ENCODE peak calls at places on chromosomes 3 and 15, in eight cellular contexts. One of them, this sample, is unnamed.

GRCh38 chr15:60212536-60212935 is 185.2 kb downstream of the ANXA2 start:
- DNase-seq in CD4-positive, alpha-beta T cell: no peak
- DNase-seq in PC-3: peak
- DNase-seq in pancreas: no peak
- DNase-seq in uterus: no peak
- DNase-seq in Karpas-422: peak
- DNase-seq in neuronal stem cell: no peak
- DNase-seq in CD4-positive, CD25-positive, alpha-beta regulatory T cell: no peak
- DNase-seq in this sample: no peak

GRCh38 chr15:82950746-82951370 is 1.7 kb downstream of the HOMER2 start:
- DNase-seq in neuronal stem cell: no peak
- DNase-seq in CD4-positive, alpha-beta T cell: no peak
- DNase-seq in pancreas: no peak
- DNase-seq in PC-3: peak
- DNase-seq in uterus: no peak
- DNase-seq in CD4-positive, CD25-positive, alpha-beta regulatory T cell: no peak
- DNase-seq in Karpas-422: no peak
- DNase-seq in this sample: no peak

GRCh38 chr3:196997311-196997710 is 28.7 kb upstream of the PIGZ start:
- DNase-seq in CD4-positive, CD25-positive, alpha-beta regulatory T cell: no peak
- DNase-seq in Karpas-422: no peak
- DNase-seq in uterus: no peak
- DNase-seq in pancreas: peak
- DNase-seq in PC-3: no peak
- DNase-seq in CD4-positive, alpha-beta T cell: no peak
- DNase-seq in neuronal stem cell: no peak
- DNase-seq in this sample: no peak

GRCh38 chr3:125141596-125142417 is 70.7 kb downstream of the SLC12A8 start:
- DNase-seq in Karpas-422: no peak
- DNase-seq in CD4-positive, alpha-beta T cell: peak
- DNase-seq in CD4-positive, CD25-positive, alpha-beta regulatory T cell: peak
- DNase-seq in PC-3: no peak
- DNase-seq in uterus: peak
- DNase-seq in neuronal stem cell: no peak
- DNase-seq in pancreas: peak
- DNase-seq in this sample: peak

GRCh38 chr3:44966795-44967278 is 9.1 kb downstream of the ZDHHC3 start:
- DNase-seq in PC-3: peak
- DNase-seq in pancreas: no peak
- DNase-seq in Karpas-422: no peak
- DNase-seq in CD4-positive, alpha-beta T cell: no peak
- DNase-seq in neuronal stem cell: no peak
- DNase-seq in uterus: no peak
- DNase-seq in CD4-positive, CD25-positive, alpha-beta regulatory T cell: no peak
- DNase-seq in this sample: no peak

GRCh38 chr15:72184165-72184811 is 13.3 kb downstream of the GRAMD2A start:
- DNase-seq in CD4-positive, alpha-beta T cell: no peak
- DNase-seq in pancreas: no peak
- DNase-seq in CD4-positive, CD25-positive, alpha-beta regulatory T cell: no peak
- DNase-seq in uterus: no peak
- DNase-seq in neuronal stem cell: peak
- DNase-seq in Karpas-422: no peak
- DNase-seq in PC-3: peak
- DNase-seq in this sample: no peak

GRCh38 chr15:78750566-78750965 is 60.7 kb downstream of the ADAMTS7 start:
- DNase-seq in CD4-positive, CD25-positive, alpha-beta regulatory T cell: peak
- DNase-seq in PC-3: peak
- DNase-seq in pancreas: peak
- DNase-seq in uterus: no peak
- DNase-seq in Karpas-422: peak
- DNase-seq in CD4-positive, alpha-beta T cell: no peak
- DNase-seq in neuronal stem cell: no peak
- DNase-seq in this sample: no peak

GRCh38 chr3:174618368-174618767 is 240.8 kb upstream of the NAALADL2 start:
- DNase-seq in PC-3: no peak
- DNase-seq in neuronal stem cell: no peak
- DNase-seq in pancreas: no peak
- DNase-seq in CD4-positive, alpha-beta T cell: no peak
- DNase-seq in CD4-positive, CD25-positive, alpha-beta regulatory T cell: no peak
- DNase-seq in Karpas-422: no peak
- DNase-seq in uterus: no peak
- DNase-seq in this sample: no peak

GRCh38 chr3:114418724-114419543 is 125.1 kb downstream of the TIGIT start:
- DNase-seq in PC-3: peak
- DNase-seq in Karpas-422: peak
- DNase-seq in CD4-positive, CD25-positive, alpha-beta regulatory T cell: peak
- DNase-seq in neuronal stem cell: peak
- DNase-seq in uterus: no peak
- DNase-seq in pancreas: no peak
- DNase-seq in CD4-positive, alpha-beta T cell: no peak
- DNase-seq in this sample: no peak

GRCh38 chr3:177658354-177658753 is 461.1 kb upstream of the TBL1XR1 start:
- DNase-seq in neuronal stem cell: no peak
- DNase-seq in PC-3: no peak
- DNase-seq in CD4-positive, alpha-beta T cell: no peak
- DNase-seq in Karpas-422: no peak
- DNase-seq in uterus: no peak
- DNase-seq in CD4-positive, CD25-positive, alpha-beta regulatory T cell: no peak
- DNase-seq in pancreas: no peak
- DNase-seq in this sample: no peak

GRCh38 chr3:74575857-74576256 is 38.6 kb downstream of the CNTN3 start:
- DNase-seq in pancreas: no peak
- DNase-seq in Karpas-422: no peak
- DNase-seq in CD4-positive, CD25-positive, alpha-beta regulatory T cell: no peak
- DNase-seq in neuronal stem cell: no peak
- DNase-seq in CD4-positive, alpha-beta T cell: no peak
- DNase-seq in uterus: no peak
- DNase-seq in PC-3: no peak
- DNase-seq in this sample: no peak

GRCh38 chr3:69948246-69948862 is 51.2 kb upstream of the SAMMSON start:
- DNase-seq in PC-3: peak
- DNase-seq in pancreas: no peak
- DNase-seq in CD4-positive, alpha-beta T cell: no peak
- DNase-seq in CD4-positive, CD25-positive, alpha-beta regulatory T cell: no peak
- DNase-seq in neuronal stem cell: peak
- DNase-seq in Karpas-422: peak
- DNase-seq in uterus: no peak
- DNase-seq in this sample: no peak

GRCh38 chr3:156811092-156811862 is 14.9 kb upstream of the LEKR1 start:
- DNase-seq in CD4-positive, CD25-positive, alpha-beta regulatory T cell: no peak
- DNase-seq in Karpas-422: no peak
- DNase-seq in uterus: no peak
- DNase-seq in pancreas: no peak
- DNase-seq in CD4-positive, alpha-beta T cell: no peak
- DNase-seq in PC-3: no peak
- DNase-seq in neuronal stem cell: peak
- DNase-seq in this sample: no peak

GRCh38 chr3:105656607-105657504 is 212.0 kb downstream of the CBLB start:
- DNase-seq in Karpas-422: no peak
- DNase-seq in PC-3: no peak
- DNase-seq in CD4-positive, alpha-beta T cell: no peak
- DNase-seq in neuronal stem cell: no peak
- DNase-seq in CD4-positive, CD25-positive, alpha-beta regulatory T cell: no peak
- DNase-seq in pancreas: no peak
- DNase-seq in uterus: no peak
- DNase-seq in this sample: no peak

GRCh38 chr15:77581896-77582569 is 50.7 kb downstream of the LINGO1 start:
- DNase-seq in Karpas-422: no peak
- DNase-seq in CD4-positive, CD25-positive, alpha-beta regulatory T cell: no peak
- DNase-seq in pancreas: no peak
- DNase-seq in neuronal stem cell: no peak
- DNase-seq in PC-3: no peak
- DNase-seq in uterus: no peak
- DNase-seq in CD4-positive, alpha-beta T cell: no peak
- DNase-seq in this sample: no peak

GRCh38 chr15:67175643-67176071 is 78.8 kb downstream of the AAGAB start:
- DNase-seq in CD4-positive, CD25-positive, alpha-beta regulatory T cell: no peak
- DNase-seq in CD4-positive, alpha-beta T cell: no peak
- DNase-seq in pancreas: peak
- DNase-seq in neuronal stem cell: no peak
- DNase-seq in Karpas-422: no peak
- DNase-seq in PC-3: no peak
- DNase-seq in uterus: peak
- DNase-seq in this sample: no peak

GRCh38 chr3:155356594-155357370 is 63.3 kb upstream of the STRIT1 start:
- DNase-seq in uterus: no peak
- DNase-seq in Karpas-422: peak
- DNase-seq in pancreas: no peak
- DNase-seq in CD4-positive, alpha-beta T cell: no peak
- DNase-seq in CD4-positive, CD25-positive, alpha-beta regulatory T cell: no peak
- DNase-seq in neuronal stem cell: no peak
- DNase-seq in PC-3: peak
- DNase-seq in this sample: no peak

GRCh38 chr3:188431553-188431952 is 277.6 kb downstream of the LPP start:
- DNase-seq in CD4-positive, CD25-positive, alpha-beta regulatory T cell: no peak
- DNase-seq in PC-3: peak
- DNase-seq in pancreas: no peak
- DNase-seq in uterus: no peak
- DNase-seq in Karpas-422: no peak
- DNase-seq in CD4-positive, alpha-beta T cell: no peak
- DNase-seq in neuronal stem cell: no peak
- DNase-seq in this sample: no peak

DNA sequence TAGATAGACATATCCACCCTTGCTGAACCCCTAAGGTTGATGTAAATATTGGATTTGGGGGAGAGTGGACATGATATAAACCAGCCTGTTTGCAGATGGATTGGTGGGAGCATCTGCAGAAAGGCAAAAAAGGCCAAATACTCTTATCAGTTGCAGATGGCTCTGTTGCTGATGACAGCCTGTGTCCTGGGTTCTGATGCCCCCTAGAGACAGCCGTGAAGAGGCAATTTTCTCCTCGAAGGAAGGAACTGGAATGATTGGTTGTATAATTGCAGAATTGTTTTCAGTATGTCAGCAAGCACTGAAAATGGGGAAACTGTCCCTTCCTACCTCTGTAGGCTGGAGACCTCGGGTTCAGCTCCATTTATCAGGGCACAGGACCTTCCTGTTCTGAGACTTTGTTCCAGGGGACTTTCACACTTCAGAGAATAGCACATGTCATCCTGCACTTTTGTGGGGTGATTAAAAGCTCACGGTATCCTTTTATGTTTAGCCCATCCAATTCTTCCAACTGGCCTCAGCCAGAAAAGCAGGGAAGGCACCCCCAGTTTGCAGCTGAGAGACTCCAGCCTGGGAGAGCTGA is 103.0 kb downstream of the PGPEP1L start:
- DNase-seq in CD4-positive, alpha-beta T cell: no peak
- DNase-seq in Karpas-422: peak
- DNase-seq in CD4-positive, CD25-positive, alpha-beta regulatory T cell: no peak
- DNase-seq in pancreas: no peak
- DNase-seq in PC-3: peak
- DNase-seq in uterus: no peak
- DNase-seq in neuronal stem cell: no peak
- DNase-seq in this sample: peak
- H3K27ac ChIP-seq in CD4-positive, alpha-beta T cell: no peak
- H3K27ac ChIP-seq in Karpas-422: no peak
- H3K27ac ChIP-seq in CD4-positive, CD25-positive, alpha-beta regulatory T cell: no peak
- H3K27ac ChIP-seq in pancreas: no peak
- H3K27ac ChIP-seq in PC-3: peak
- H3K27ac ChIP-seq in uterus: peak
- H3K27ac ChIP-seq in neuronal stem cell: no peak
- H3K27ac ChIP-seq in this sample: peak

GRCh38 chr15:43509002-43509922 is 8.1 kb upstream of the MAP1A start:
- DNase-seq in Karpas-422: peak
- DNase-seq in CD4-positive, CD25-positive, alpha-beta regulatory T cell: no peak
- DNase-seq in pancreas: no peak
- DNase-seq in neuronal stem cell: no peak
- DNase-seq in uterus: peak
- DNase-seq in PC-3: no peak
- DNase-seq in CD4-positive, alpha-beta T cell: no peak
- DNase-seq in this sample: peak

GRCh38 chr15:43508421-43508820 is 9.0 kb upstream of the MAP1A start:
- DNase-seq in CD4-positive, alpha-beta T cell: no peak
- DNase-seq in Karpas-422: no peak
- DNase-seq in pancreas: no peak
- DNase-seq in neuronal stem cell: no peak
- DNase-seq in CD4-positive, CD25-positive, alpha-beta regulatory T cell: no peak
- DNase-seq in uterus: no peak
- DNase-seq in PC-3: no peak
- DNase-seq in this sample: no peak

GRCh38 chr15:43511012-43511885 is 6.2 kb upstream of the MAP1A start:
- DNase-seq in PC-3: peak
- DNase-seq in neuronal stem cell: no peak
- DNase-seq in CD4-positive, alpha-beta T cell: no peak
- DNase-seq in uterus: no peak
- DNase-seq in Karpas-422: peak
- DNase-seq in CD4-positive, CD25-positive, alpha-beta regulatory T cell: no peak
- DNase-seq in pancreas: no peak
- DNase-seq in this sample: no peak

GRCh38 chr15:43509923-43510229 is 7.5 kb upstream of the MAP1A start:
- DNase-seq in Karpas-422: no peak
- DNase-seq in PC-3: no peak
- DNase-seq in neuronal stem cell: no peak
- DNase-seq in CD4-positive, alpha-beta T cell: no peak
- DNase-seq in uterus: no peak
- DNase-seq in pancreas: no peak
- DNase-seq in CD4-positive, CD25-positive, alpha-beta regulatory T cell: no peak
- DNase-seq in this sample: no peak

GRCh38 chr15:43510230-43511011 is 7.0 kb upstream of the MAP1A start:
- DNase-seq in pancreas: peak
- DNase-seq in Karpas-422: peak
- DNase-seq in CD4-positive, CD25-positive, alpha-beta regulatory T cell: peak
- DNase-seq in CD4-positive, alpha-beta T cell: peak
- DNase-seq in PC-3: peak
- DNase-seq in neuronal stem cell: peak
- DNase-seq in uterus: peak
- DNase-seq in this sample: peak
- H3K27ac ChIP-seq in pancreas: peak
- H3K27ac ChIP-seq in Karpas-422: peak
- H3K27ac ChIP-seq in CD4-positive, CD25-positive, alpha-beta regulatory T cell: peak
- H3K27ac ChIP-seq in CD4-positive, alpha-beta T cell: peak
- H3K27ac ChIP-seq in PC-3: peak
- H3K27ac ChIP-seq in neuronal stem cell: peak
- H3K27ac ChIP-seq in uterus: peak
- H3K27ac ChIP-seq in this sample: peak

GRCh38 chr3:49519916-49520385 is 34.3 kb upstream of the BSN start:
- DNase-seq in CD4-positive, CD25-positive, alpha-beta regulatory T cell: no peak
- DNase-seq in uterus: no peak
- DNase-seq in CD4-positive, alpha-beta T cell: no peak
- DNase-seq in Karpas-422: no peak
- DNase-seq in pancreas: no peak
- DNase-seq in neuronal stem cell: no peak
- DNase-seq in PC-3: no peak
- DNase-seq in this sample: no peak
- H3K27ac ChIP-seq in CD4-positive, CD25-positive, alpha-beta regulatory T cell: no peak
- H3K27ac ChIP-seq in uterus: no peak
- H3K27ac ChIP-seq in CD4-positive, alpha-beta T cell: no peak
- H3K27ac ChIP-seq in Karpas-422: no peak
- H3K27ac ChIP-seq in pancreas: no peak
- H3K27ac ChIP-seq in neuronal stem cell: peak
- H3K27ac ChIP-seq in PC-3: no peak
- H3K27ac ChIP-seq in this sample: no peak

GRCh38 chr3:11609481-11609880 is 34.2 kb downstream of the VGLL4 start:
- DNase-seq in PC-3: no peak
- DNase-seq in Karpas-422: no peak
- DNase-seq in CD4-positive, CD25-positive, alpha-beta regulatory T cell: no peak
- DNase-seq in CD4-positive, alpha-beta T cell: no peak
- DNase-seq in pancreas: no peak
- DNase-seq in neuronal stem cell: no peak
- DNase-seq in uterus: no peak
- DNase-seq in this sample: no peak
- H3K27ac ChIP-seq in PC-3: no peak
- H3K27ac ChIP-seq in Karpas-422: peak
- H3K27ac ChIP-seq in CD4-positive, CD25-positive, alpha-beta regulatory T cell: no peak
- H3K27ac ChIP-seq in CD4-positive, alpha-beta T cell: no peak
- H3K27ac ChIP-seq in pancreas: no peak
- H3K27ac ChIP-seq in neuronal stem cell: no peak
- H3K27ac ChIP-seq in uterus: peak
- H3K27ac ChIP-seq in this sample: no peak

This sample was measured in substantia nigra.